ENCODE peak calls at places on chromosomes 13 and 19, in ten cellular contexts. L, T, C, G, D, N, J, Y, B and O are unnamed samples.

GRCh38 chr13:39217471-39217870 is 179.2 kb downstream of the NHLRC3 start:
- DNase-seq in L (peak; percentile 40), T (no peak), C (no peak), G (no peak), D (no peak), N (no peak), J (no peak), Y (no peak), B (no peak), O (no peak)

GRCh38 chr19:54105796-54106195 is 3.1 kb downstream of the NDUFA3 start:
- DNase-seq in L (no peak), T (no peak), C (no peak), G (no peak), D (no peak), N (no peak), J (no peak), Y (no peak), B (no peak), O (no peak)

GRCh38 chr13:99948411-99948810 is 23.2 kb downstream of the ZIC5 start:
- DNase-seq in L (no peak), T (no peak), C (no peak), G (no peak), D (no peak), N (no peak), J (no peak), Y (no peak), B (no peak), O (no peak)

GRCh38 chr19:869245-870177 is 10.0 kb downstream of the CFD start:
- DNase-seq in L (peak; percentile 82), T (no peak), C (peak; percentile 84), G (peak; percentile 90), D (peak; percentile 98), N (no peak), J (peak; percentile 68), Y (peak; percentile 69), B (no peak), O (peak; percentile 88)

GRCh38 chr19:16777811-16778210 is 51.4 kb upstream of the SIN3B start:
- DNase-seq in L (no peak), T (no peak), C (no peak), G (no peak), D (no peak), N (no peak), J (no peak), Y (no peak), B (no peak), O (no peak)

GRCh38 chr13:91346062-91346461 is 1.4 kb upstream of the MIR17HG start:
- DNase-seq in L (no peak), T (no peak), C (no peak), G (no peak), D (no peak), N (no peak), J (no peak), Y (no peak), B (no peak), O (no peak)

GRCh38 chr13:114019367-114019766 is 45.5 kb upstream of the C13orf46 start:
- DNase-seq in L (peak; percentile 63), T (peak; percentile 46), C (no peak), G (no peak), D (no peak), N (peak; percentile 17), J (no peak), Y (peak; percentile 33), B (no peak), O (no peak)

GRCh38 chr13:62643799-62644484 is 1228.3 kb upstream of the PCDH20 start:
- DNase-seq in L (no peak), T (no peak), C (no peak), G (no peak), D (no peak), N (peak; percentile 49), J (no peak), Y (no peak), B (no peak), O (no peak)

GRCh38 chr19:51926426-51926783 is 867 bp upstream of the ZNF613 start:
- DNase-seq in L (no peak), T (no peak), C (peak; percentile 48), G (no peak), D (no peak), N (no peak), J (no peak), Y (no peak), B (no peak), O (no peak)

GRCh38 chr19:51927859-51928258 is 587 bp downstream of the ZNF613 start:
- DNase-seq in L (no peak), T (no peak), C (no peak), G (no peak), D (no peak), N (no peak), J (no peak), Y (no peak), B (no peak), O (no peak)

GRCh38 chr19:51921949-51922348 is 5.3 kb upstream of the ZNF613 start:
- DNase-seq in L (no peak), T (no peak), C (no peak), G (no peak), D (no peak), N (no peak), J (no peak), Y (no peak), B (no peak), O (no peak)

GRCh38 chr19:51931921-51932320 is 4.6 kb downstream of the ZNF613 start:
- DNase-seq in L (no peak), T (no peak), C (no peak), G (no peak), D (no peak), N (no peak), J (no peak), Y (no peak), B (no peak), O (no peak)

DNA sequence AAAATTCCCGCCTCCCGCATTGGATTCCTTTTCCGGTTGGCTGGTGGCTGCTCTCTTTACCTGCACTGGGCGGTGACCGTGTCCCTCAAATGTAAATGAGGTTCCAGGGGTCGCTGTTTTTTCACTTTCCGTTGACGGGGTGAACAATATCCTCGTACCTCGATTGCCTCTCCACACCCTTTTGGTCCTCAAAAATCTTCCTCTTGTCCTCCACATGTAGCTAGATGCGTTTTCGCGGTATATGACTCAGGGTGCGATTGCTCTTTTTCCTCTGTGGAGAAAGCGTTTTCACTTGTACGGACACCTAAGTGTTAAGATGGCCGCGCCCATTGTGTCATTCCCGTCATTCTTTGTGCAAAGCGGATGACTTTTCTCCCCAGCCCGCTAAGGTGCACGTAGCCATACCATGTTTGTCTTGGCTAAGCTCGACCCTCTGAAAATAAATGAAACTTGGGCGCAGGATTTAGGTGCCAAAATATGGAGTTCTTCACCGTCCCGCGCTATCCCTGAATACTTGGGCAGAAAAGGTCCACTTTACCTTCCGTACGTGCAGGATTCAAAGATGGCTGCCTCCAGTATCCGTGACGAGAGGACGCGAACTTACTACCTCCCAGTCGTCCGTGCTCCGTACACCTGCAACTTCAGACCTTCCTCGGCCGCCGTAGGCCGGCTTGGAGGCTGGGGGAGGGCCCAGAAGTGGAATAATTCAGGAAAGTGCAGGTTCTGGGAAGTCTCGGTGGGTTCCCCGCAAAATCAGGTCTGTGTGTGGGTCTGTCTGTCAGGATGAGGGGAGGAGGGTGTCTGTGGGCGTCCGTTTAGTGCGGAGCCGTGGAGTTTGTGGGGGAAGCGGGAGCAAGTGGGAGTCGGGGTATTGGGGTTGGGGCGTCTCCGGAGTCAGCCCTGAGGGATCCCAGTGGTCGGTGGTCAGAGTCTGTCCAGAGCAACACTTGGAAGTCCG is at the start of gene ZNF613:
- DNase-seq in L (peak; percentile 96), T (peak; percentile 88), C (peak; percentile 91), G (peak; percentile 81), D (peak; percentile 95), N (peak; percentile 92), J (peak; percentile 88), Y (peak; percentile 77), B (peak; percentile 95), O (peak; percentile 95)
- TF ChIP-seq CTCF in L (no peak), T (peak; percentile 26), C (peak; percentile 23), G (peak; percentile 22), D (peak; percentile 17), N (peak; percentile 47), J (peak; percentile 43), Y (peak; percentile 11), B (peak; percentile 22), O (no peak)

GRCh38 chr19:11295180-11295579 is 780 bp upstream of the TSPAN16 start:
- DNase-seq in L (no peak), T (no peak), C (no peak), G (no peak), D (no peak), N (no peak), J (no peak), Y (no peak), B (no peak), O (no peak)

GRCh38 chr19:11299946-11300810 is 4.2 kb downstream of the TSPAN16 start:
- DNase-seq in L (no peak), T (no peak), C (no peak), G (no peak), D (no peak), N (no peak), J (no peak), Y (no peak), B (no peak), O (no peak)

GRCh38 chr19:11295665-11296245 is at the start of gene TSPAN16:
- DNase-seq in L (no peak), T (no peak), C (no peak), G (no peak), D (no peak), N (peak; percentile 10), J (no peak), Y (no peak), B (no peak), O (peak; percentile 26)

GRCh38 chr19:11293468-11294389 is 2.2 kb upstream of the TSPAN16 start:
- DNase-seq in L (peak; percentile 95), T (peak; percentile 87), C (peak; percentile 95), G (peak; percentile 72), D (peak; percentile 91), N (peak; percentile 96), J (peak; percentile 35), Y (peak; percentile 94), B (peak; percentile 91), O (peak; percentile 95)

GRCh38 chr19:11296264-11296663 is 304 bp downstream of the TSPAN16 start:
- DNase-seq in L (no peak), T (no peak), C (peak; percentile 62), G (no peak), D (peak; percentile 65), N (no peak), J (no peak), Y (no peak), B (no peak), O (no peak)
- TF ChIP-seq CTCF in L (no peak), T (no peak), C (no peak), G (no peak), D (no peak), N (no peak), J (no peak), Y (no peak), B (no peak), O (no peak)

GRCh38 chr19:15297416-15298224 is 34.7 kb downstream of the BRD4 start:
- DNase-seq in L (no peak), T (no peak), C (no peak), G (peak; percentile 52), D (peak; percentile 80), N (no peak), J (no peak), Y (peak; percentile 79), B (no peak), O (peak; percentile 14)
- TF ChIP-seq CTCF in L (no peak), T (no peak), C (no peak), G (no peak), D (no peak), N (peak; percentile 8), J (peak; percentile 29), Y (no peak), B (peak; percentile 18), O (no peak)

GRCh38 chr19:11890634-11891033 is 3.1 kb downstream of the ZNF69 start:
- DNase-seq in L (no peak), T (no peak), C (no peak), G (no peak), D (no peak), N (no peak), J (no peak), Y (no peak), B (no peak), O (no peak)

GRCh38 chr19:11887247-11887617 is 350 bp upstream of the ZNF69 start:
- DNase-seq in L (peak; percentile 26), T (no peak), C (no peak), G (no peak), D (no peak), N (no peak), J (no peak), Y (no peak), B (no peak), O (no peak)

GRCh38 chr19:11887618-11888531 is at the start of gene ZNF69:
- DNase-seq in L (peak; percentile 97), T (peak; percentile 66), C (peak; percentile 86), G (no peak), D (peak; percentile 50), N (peak; percentile 97), J (peak; percentile 28), Y (no peak), B (peak; percentile 94), O (peak; percentile 91)
- TF ChIP-seq CTCF in L (no peak), T (no peak), C (peak; percentile 26), G (peak; percentile 9), D (peak; percentile 19), N (peak; percentile 41), J (peak; percentile 12), Y (no peak), B (peak; percentile 15), O (no peak)